ENCODE peak calls at places on chromosomes 3 and 15, in eight cellular contexts. F is GM23338; U is right cardiac atrium; T is activated T-cell treated with anti-CD3 and anti-CD28 coated beads, Interleukin-2, amount 50 U/mL, for 72 hours; D is body of pancreas; G is left ventricle myocardium superior; S is activated naive CD4-positive, alpha-beta T cell treated with anti-CD3 and anti-CD28 coated beads, Interleukin-2, amount 50 U/mL, for 72 hours; E is Panc1. B is an unnamed sample.

GRCh38 chr3:194800014-194800413 is 114.3 kb downstream of the FAM43A start:
- ATAC-seq in G (no peak), E (no peak), F (no peak), S (no peak), U (no peak), T (no peak), D (no peak), B (no peak)

GRCh38 chr15:30877070-30877469 is 26.6 kb upstream of the FAN1 start:
- ATAC-seq in E (no peak), G (no peak), U (no peak), F (no peak), T (no peak), S (no peak), D (no peak), B (no peak)

GRCh38 chr3:44584646-44585501 is at the start of gene ZNF660:
- ATAC-seq in D (peak), E (no peak), G (peak), S (peak), F (peak), U (peak), T (peak), B (peak)

GRCh38 chr15:68773036-68773435 is 47.7 kb downstream of the ANP32A start:
- ATAC-seq in D (no peak), F (no peak), G (no peak), S (no peak), U (no peak), T (no peak), E (no peak), B (no peak)

GRCh38 chr15:59237119-59237853 is 30.6 kb downstream of the LDHAL6B start:
- ATAC-seq in F (no peak), D (no peak), E (no peak), G (no peak), U (no peak), S (peak), T (no peak), B (no peak)

GRCh38 chr15:34721802-34722795 is 32.7 kb downstream of the GJD2 start:
- ATAC-seq in E (peak), U (peak), D (peak), S (no peak), G (peak), F (peak), T (no peak), B (peak)

GRCh38 chr3:190378240-190378891 is 9.6 kb upstream of the CLDN16 start:
- ATAC-seq in E (no peak), T (no peak), G (no peak), D (peak), U (no peak), F (no peak), S (no peak), B (peak)

GRCh38 chr3:129690406-129690805 is 83.9 kb upstream of the PLXND1 start:
- ATAC-seq in G (peak), F (peak), U (peak), S (peak), T (peak), E (peak), D (peak), B (peak)

GRCh38 chr3:196192036-196193001 is 18.9 kb downstream of the ZDHHC19 start:
- ATAC-seq in D (peak), F (peak), S (peak), T (peak), U (peak), G (peak), E (no peak), B (no peak)

GRCh38 chr3:19107719-19108118 is 40.6 kb upstream of the KCNH8 start:
- ATAC-seq in D (no peak), T (no peak), E (no peak), S (no peak), G (no peak), F (no peak), U (no peak), B (no peak)

GRCh38 chr3:67601919-67602608 is 52.3 kb downstream of the SUCLG2 start:
- ATAC-seq in T (peak), G (no peak), S (peak), D (no peak), U (no peak), E (no peak), F (peak), B (no peak)

GRCh38 chr15:88782465-88782864 is 20.8 kb upstream of the ACAN start:
- ATAC-seq in S (no peak), F (no peak), E (peak), G (no peak), U (no peak), T (no peak), D (no peak), B (no peak)

GRCh38 chr3:10709110-10709781 is 106.8 kb upstream of the SLC6A11 start:
- ATAC-seq in T (no peak), D (no peak), U (no peak), E (peak), F (no peak), G (no peak), S (no peak), B (no peak)

GRCh38 chr15:32730677-32731654 is 13.2 kb downstream of the GREM1 start:
- ATAC-seq in G (no peak), S (no peak), D (peak), U (no peak), E (no peak), F (peak), T (peak), B (no peak)

GRCh38 chr3:182342252-182342651 is 451.1 kb upstream of the ATP11B start:
- ATAC-seq in T (no peak), D (no peak), F (no peak), U (no peak), E (no peak), S (no peak), G (no peak), B (no peak)

GRCh38 chr3:131396170-131396569 is 14.6 kb downstream of the NUDT16 start:
- ATAC-seq in G (peak), F (no peak), T (no peak), D (peak), U (peak), E (no peak), S (no peak), B (peak)

GRCh38 chr3:37308247-37308646 is 133.9 kb upstream of the LRRFIP2 start:
- ATAC-seq in S (no peak), T (no peak), E (no peak), F (no peak), U (no peak), G (no peak), D (no peak), B (no peak)

GRCh38 chr3:141274411-141275031 is 42.9 kb downstream of the PXYLP1 start:
- ATAC-seq in F (no peak), G (no peak), D (no peak), E (no peak), T (no peak), U (no peak), S (no peak), B (no peak)

GRCh38 chr3:180980612-180981011 is 8.9 kb downstream of the DNAJC19 start:
- ATAC-seq in F (no peak), S (peak), T (peak), G (peak), U (peak), D (peak), E (no peak), B (no peak)

GRCh38 chr3:184525337-184526157 is 36.0 kb upstream of the EPHB3 start:
- ATAC-seq in T (peak), D (peak), E (peak), F (peak), G (peak), U (peak), S (peak), B (peak)

GRCh38 chr15:101320501-101321052 is 25.5 kb upstream of the SNRPA1 start:
- ATAC-seq in E (no peak), S (peak), U (peak), D (no peak), G (peak), F (peak), T (peak), B (no peak)

GRCh38 chr3:129058441-129059194 is 2.0 kb upstream of the GP9 start:
- ATAC-seq in G (peak), S (no peak), F (no peak), D (peak), E (no peak), T (peak), U (no peak), B (no peak)

GRCh38 chr15:75866916-75867315 is 23.7 kb downstream of the UBE2Q2 start:
- ATAC-seq in D (no peak), T (no peak), G (no peak), E (no peak), U (no peak), S (no peak), F (peak), B (no peak)

B was measured in gastroesophageal sphincter.